ENCODE peak calls at places on chromosomes 6 and 20, in seven cellular contexts. M is tibial nerve; C is coronary artery; W is HFFc6; Q is WTC11; D is neural crest cell; U is CD4-positive, alpha-beta T cell. R is an unnamed sample.
A peak's percentile ranks its signal among the peaks of the same experiment; 100 is the strongest.

GRCh38 chr20:10565191-10565921 is 108.4 kb downstream of the JAG1 start:
- DNase-seq in M (no peak), C (no peak), W (peak; percentile 46), Q (no peak), D (no peak), U (no peak), R (peak; percentile 58)

GRCh38 chr6:2875840-2876207 is 27.3 kb downstream of the SERPINB9 start:
- DNase-seq in M (no peak), C (no peak), W (no peak), Q (peak; percentile 43), D (no peak), U (peak; percentile 63), R (peak; percentile 21)

GRCh38 chr20:16020971-16021370 is 552.3 kb downstream of the KIF16B start:
- DNase-seq in M (no peak), C (no peak), W (no peak), Q (no peak), D (no peak), U (no peak), R (peak; percentile 64)

GRCh38 chr6:50520862-50521261 is 192.5 kb upstream of the TFAP2D start:
- DNase-seq in M (no peak), C (no peak), W (no peak), Q (no peak), D (no peak), U (no peak), R (no peak)

GRCh38 chr6:36997811-36998722 is 7.4 kb upstream of the FGD2 start:
- DNase-seq in M (no peak), C (no peak), W (no peak), Q (no peak), D (no peak), U (no peak), R (no peak)

GRCh38 chr20:51661609-51662178 is 106.5 kb downstream of the ATP9A start:
- DNase-seq in M (no peak), C (no peak), W (peak; percentile 74), Q (no peak), D (no peak), U (peak; percentile 21), R (peak; percentile 71)

GRCh38 chr6:80541186-80541585 is 434.7 kb downstream of the BCKDHB start:
- DNase-seq in M (no peak), C (no peak), W (peak; percentile 75), Q (no peak), D (no peak), U (no peak), R (peak; percentile 83)

GRCh38 chr6:42017021-42017643 is 33.2 kb upstream of the TAF8 start:
- DNase-seq in M (no peak), C (no peak), W (peak; percentile 83), Q (no peak), D (no peak), U (no peak), R (peak; percentile 82)

GRCh38 chr6:47094351-47094925 is 52.3 kb upstream of the ADGRF1 start:
- DNase-seq in M (no peak), C (no peak), W (no peak), Q (peak; percentile 19), D (no peak), U (no peak), R (peak; percentile 44)

GRCh38 chr6:158793432-158793831 is 25.7 kb downstream of the EZR start:
- DNase-seq in M (no peak), C (no peak), W (peak; percentile 61), Q (no peak), D (no peak), U (no peak), R (peak; percentile 50)

GRCh38 chr20:19114410-19114809 is 98.0 kb upstream of the SLC24A3 start:
- DNase-seq in M (no peak), C (no peak), W (no peak), Q (no peak), D (no peak), U (no peak), R (no peak)

GRCh38 chr20:53679597-53680309 is 86.1 kb upstream of the ZNF217 start:
- DNase-seq in M (no peak), C (no peak), W (no peak), Q (no peak), D (peak; percentile 9), U (no peak), R (no peak)

GRCh38 chr6:137980777-137981176 is 113.7 kb downstream of the TNFAIP3 start:
- DNase-seq in M (no peak), C (no peak), W (no peak), Q (no peak), D (no peak), U (no peak), R (no peak)

GRCh38 chr6:867378-867777 is 174.4 kb upstream of the EXOC2 start:
- DNase-seq in M (no peak), C (no peak), W (no peak), Q (no peak), D (no peak), U (no peak), R (no peak)

GRCh38 chr6:7343546-7344475 is 30.8 kb upstream of the SSR1 start:
- DNase-seq in M (no peak), C (no peak), W (no peak), Q (no peak), D (no peak), U (no peak), R (no peak)

GRCh38 chr6:47483516-47483852 is 5.9 kb downstream of the CD2AP start:
- DNase-seq in M (no peak), C (no peak), W (no peak), Q (no peak), D (no peak), U (no peak), R (peak; percentile 23)

GRCh38 chr6:93083337-93083736 is 336.0 kb downstream of the EPHA7 start:
- DNase-seq in M (no peak), C (no peak), W (no peak), Q (no peak), D (no peak), U (no peak), R (no peak)

GRCh38 chr20:5612476-5613291 is 137.5 kb upstream of the SHLD1 start:
- DNase-seq in M (no peak), C (no peak), W (peak; percentile 61), Q (no peak), D (no peak), U (no peak), R (peak; percentile 37)

GRCh38 chr20:6590891-6591679 is 176.4 kb upstream of the BMP2 start:
- DNase-seq in M (no peak), C (no peak), W (no peak), Q (no peak), D (no peak), U (no peak), R (peak; percentile 81)

GRCh38 chr20:36262440-36262839 is 26.2 kb downstream of the AAR2 start:
- DNase-seq in M (no peak), C (no peak), W (no peak), Q (no peak), D (no peak), U (no peak), R (no peak)

GRCh38 chr6:34816635-34817301 is 24.9 kb downstream of the BLTP3A start:
- DNase-seq in M (no peak), C (no peak), W (no peak), Q (no peak), D (no peak), U (no peak), R (no peak)

DNA sequence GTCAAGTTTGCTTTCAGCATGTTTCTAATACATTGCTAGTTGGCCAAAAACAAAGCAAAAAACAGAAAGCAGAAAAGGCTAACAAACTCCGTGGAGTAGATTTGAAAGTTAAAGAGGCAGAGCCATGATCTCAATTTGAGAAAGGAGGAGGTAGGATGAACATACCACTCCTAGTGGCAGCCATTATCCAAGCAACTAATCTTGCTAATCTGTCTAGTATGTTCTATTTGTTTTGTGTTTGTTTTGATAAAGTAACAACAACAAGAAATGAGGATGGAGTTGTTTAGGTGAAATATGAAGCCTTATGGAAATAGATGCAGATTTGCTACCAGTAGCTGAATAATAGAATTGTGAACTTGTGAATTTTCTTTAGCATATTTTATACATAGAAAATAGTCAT is 295.5 kb upstream of the PRDM1 start:
- DNase-seq in M (no peak), C (no peak), W (no peak), Q (no peak), D (no peak), U (no peak), R (no peak)
- TF ChIP-seq CTCF in M (no peak), C (no peak), W (peak; percentile 63), Q (no peak), D (no peak), U (no peak), R (no peak)

DNA sequence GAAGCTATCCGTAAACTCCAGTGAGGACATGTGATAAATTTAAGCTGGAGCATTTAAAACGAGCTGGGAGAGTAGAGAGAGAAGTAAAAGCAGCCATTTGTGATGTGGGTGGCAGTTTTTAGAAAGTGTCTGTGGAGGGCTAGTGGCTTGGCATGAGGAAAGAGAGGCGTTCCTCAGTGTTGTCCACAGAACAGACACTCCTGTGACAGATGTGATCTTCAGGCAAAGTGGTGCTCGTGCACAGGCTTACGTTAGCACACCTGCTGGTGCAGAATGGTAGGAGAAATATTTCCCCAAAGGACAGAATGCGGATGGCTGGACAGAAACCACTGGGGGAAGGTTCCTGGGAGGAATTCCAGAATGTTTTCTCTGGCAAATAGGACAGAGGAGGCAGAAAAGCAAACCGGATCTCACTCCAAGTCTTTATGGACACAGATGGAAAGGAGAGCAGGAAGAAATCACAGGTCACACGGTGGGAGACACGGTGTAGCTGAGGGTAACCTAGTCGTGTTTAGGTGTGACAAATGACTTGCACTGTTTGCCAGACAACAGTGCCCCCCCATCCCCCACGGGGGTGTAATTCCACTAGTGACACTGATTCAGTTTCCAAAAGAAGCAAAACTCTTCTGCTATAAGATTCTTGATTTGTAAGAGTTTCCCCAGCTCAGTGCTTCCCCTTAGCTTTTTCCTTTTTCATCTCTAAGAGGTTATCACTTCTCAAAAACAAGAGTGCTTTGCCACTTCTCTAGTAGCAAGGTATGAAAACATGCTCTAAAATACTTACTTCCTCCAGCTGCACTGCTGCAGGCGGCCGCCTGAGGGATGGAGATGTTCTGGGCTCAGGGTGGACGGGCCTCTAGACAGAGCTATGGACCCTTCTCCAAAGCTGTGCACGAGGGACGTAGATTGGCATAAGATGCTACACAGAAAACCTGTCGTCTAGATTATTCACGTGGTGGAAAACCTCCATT is 293.2 kb downstream of the QKI start:
- DNase-seq in M (no peak), C (no peak), W (no peak), Q (no peak), D (no peak), U (no peak), R (no peak)
- TF ChIP-seq CTCF in M (peak; percentile 14), C (no peak), W (no peak), Q (no peak), D (peak; percentile 20), U (no peak), R (no peak)

DNA sequence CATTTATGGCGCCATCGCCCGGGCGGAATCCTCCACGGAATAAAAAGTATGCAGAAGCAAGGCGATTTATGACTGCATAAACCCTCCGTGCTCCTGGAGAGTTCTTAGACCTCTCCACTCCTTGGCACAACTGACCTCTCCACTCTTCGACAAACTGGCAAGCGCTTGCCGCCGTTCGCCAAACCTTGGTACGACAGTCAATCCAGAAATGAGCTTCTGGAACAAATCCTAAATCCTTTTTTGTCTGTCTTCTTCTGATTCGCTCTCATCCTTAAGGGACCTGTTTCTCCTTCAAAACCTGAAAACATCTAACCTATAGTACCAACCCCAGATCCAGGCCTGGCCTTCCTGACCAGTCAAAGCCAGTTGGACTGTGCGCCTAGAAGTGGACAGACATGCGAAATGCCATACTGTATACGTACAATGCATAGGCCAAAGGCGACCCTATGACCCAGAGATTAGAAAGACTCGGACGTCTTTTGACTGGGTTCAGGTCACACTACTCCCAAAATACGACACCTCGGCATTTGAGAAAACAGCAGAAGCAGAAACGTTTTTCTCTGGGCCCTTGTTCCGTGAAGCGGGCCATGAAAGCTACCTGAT is 59.4 kb downstream of the TRIM27 start:
- DNase-seq in M (no peak), C (no peak), W (no peak), Q (no peak), D (no peak), U (no peak), R (no peak)
- TF ChIP-seq CTCF in M (no peak), C (no peak), W (peak; percentile 49), Q (no peak), D (no peak), U (peak; percentile 0), R (no peak)

GRCh38 chr6:25602680-25602982 is 49.4 kb upstream of the SCGN start:
- DNase-seq in M (no peak), C (no peak), W (no peak), Q (no peak), D (no peak), U (no peak), R (peak; percentile 4)
- TF ChIP-seq CTCF in M (no peak), C (no peak), W (peak; percentile 39), Q (no peak), D (no peak), U (peak; percentile 59), R (no peak)